ENCODE peak calls at places on chromosomes 4 and X, in ten cellular contexts. O is K562; Z is NCI-H1092; P is uterus; K is tibial artery; R is activated naive CD4-positive, alpha-beta T cell treated with anti-CD3 and anti-CD28 coated beads, Interleukin-2, amount 50 U/mL, for 16 hours; Y is mesothelial cell of epicardium; G is fibroblast of mammary gland; H is ascending aorta; S is D341Med. I is an unnamed sample.

GRCh38 chr4:16524911-16525574 is 298.8 kb upstream of the TAPT1 start:
- DNase-seq in P (peak), O (no peak), K (no peak), S (no peak), Z (no peak), R (no peak), G (peak), H (no peak), Y (no peak), I (no peak)

GRCh38 chrX:145292208-145292607 is 44.9 kb downstream of the SPANXN1 start:
- DNase-seq in P (no peak), K (no peak), H (no peak), S (no peak), G (no peak), Z (no peak), R (no peak), Y (no peak), O (no peak), I (no peak)

GRCh38 chr4:41122775-41123174 is 91.6 kb downstream of the APBB2 start:
- DNase-seq in R (no peak), O (no peak), Z (no peak), Y (no peak), G (no peak), H (no peak), P (no peak), K (no peak), S (no peak), I (no peak)

GRCh38 chr4:28565434-28565833 is 1704.8 kb downstream of the STIM2 start:
- DNase-seq in G (peak), Z (no peak), P (no peak), R (no peak), K (no peak), S (no peak), H (no peak), Y (no peak), O (no peak), I (no peak)

GRCh38 chr4:13546855-13547562 is 2.7 kb upstream of the NKX3-2 start:
- DNase-seq in P (no peak), H (no peak), G (no peak), R (no peak), Z (no peak), K (no peak), S (no peak), Y (no peak), O (no peak), I (no peak)

GRCh38 chr4:122739174-122739573 is 6.7 kb downstream of the BBS12 start:
- DNase-seq in Z (no peak), O (no peak), K (no peak), Y (no peak), S (no peak), P (no peak), H (no peak), G (peak), R (no peak), I (no peak)

GRCh38 chrX:135596495-135596894 is 76.0 kb downstream of the INTS6L start:
- DNase-seq in Z (peak), G (peak), K (peak), P (no peak), R (peak), O (peak), H (no peak), S (peak), Y (no peak), I (peak)

GRCh38 chr4:83917572-83917971 is 381.7 kb downstream of the GPAT3 start:
- DNase-seq in K (no peak), H (no peak), Y (no peak), Z (no peak), O (peak), G (peak), P (no peak), S (no peak), R (no peak), I (no peak)

GRCh38 chrX:21382715-21383114 is 8.5 kb downstream of the CNKSR2 start:
- DNase-seq in K (no peak), G (no peak), R (no peak), Z (no peak), O (no peak), P (no peak), H (no peak), S (no peak), Y (no peak), I (peak)

GRCh38 chr4:92304073-92304472 is 307 bp downstream of the GRID2 start:
- DNase-seq in H (no peak), Z (no peak), R (no peak), G (no peak), S (peak), K (no peak), P (no peak), Y (no peak), O (no peak), I (no peak)

GRCh38 chr4:110245567-110245966 is 47.2 kb upstream of the ELOVL6 start:
- DNase-seq in K (no peak), R (no peak), G (peak), S (no peak), Z (no peak), H (no peak), O (no peak), Y (no peak), P (no peak), I (no peak)

GRCh38 chr4:137664416-137664815 is 132.1 kb upstream of the PCDH18 start:
- DNase-seq in Y (no peak), P (no peak), K (no peak), Z (no peak), S (no peak), G (peak), R (no peak), H (no peak), O (no peak), I (no peak)

GRCh38 chr4:144360394-144360793 is 219.9 kb upstream of the GYPA start:
- DNase-seq in Y (no peak), R (no peak), H (no peak), Z (no peak), K (no peak), O (no peak), G (no peak), S (no peak), P (no peak), I (no peak)

GRCh38 chr4:41750624-41751324 is 2.2 kb upstream of the PHOX2B start:
- DNase-seq in Y (no peak), H (no peak), R (no peak), Z (no peak), P (no peak), K (no peak), G (no peak), O (no peak), S (no peak), I (no peak)

GRCh38 chr4:84126061-84126787 is 372.9 kb downstream of the NKX6-1 start:
- DNase-seq in H (no peak), O (no peak), R (no peak), Z (no peak), G (no peak), Y (no peak), K (no peak), P (no peak), S (no peak), I (no peak)

GRCh38 chr4:182193261-182193660 is 49.9 kb upstream of the TENM3 start:
- DNase-seq in G (no peak), Y (no peak), R (no peak), O (no peak), P (no peak), Z (no peak), K (no peak), H (no peak), S (no peak), I (no peak)

GRCh38 chr4:122584517-122584916 is 36.3 kb downstream of the IL21 start:
- DNase-seq in Z (no peak), O (no peak), K (no peak), Y (no peak), S (no peak), G (peak), R (no peak), H (no peak), P (no peak), I (no peak)

GRCh38 chrX:12910424-12910823 is 4.0 kb downstream of the TLR8 start:
- DNase-seq in P (no peak), H (no peak), R (no peak), S (no peak), G (no peak), K (no peak), O (no peak), Y (no peak), Z (no peak), I (no peak)

GRCh38 chrX:123108513-123109427 is 75.3 kb upstream of the GRIA3 start:
- DNase-seq in K (no peak), R (no peak), P (no peak), Z (no peak), S (no peak), G (peak), Y (no peak), O (no peak), H (no peak), I (no peak)

GRCh38 chrX:1725472-1725871 is 110.6 kb downstream of the ASMT start:
- DNase-seq in O (no peak), K (no peak), R (no peak), G (no peak), H (no peak), Y (no peak), S (peak), P (no peak), Z (no peak), I (no peak)

GRCh38 chr4:58849026-58849425 is 1738.8 kb upstream of the IGFBP7 start:
- DNase-seq in Z (no peak), R (no peak), G (no peak), Y (no peak), K (no peak), H (no peak), S (no peak), O (no peak), P (no peak), I (no peak)

GRCh38 chr4:2352729-2353221 is 65.7 kb downstream of the ZFYVE28 start:
- DNase-seq in O (no peak), S (peak), H (peak), Z (no peak), R (no peak), P (no peak), Y (no peak), K (peak), G (no peak), I (no peak)

GRCh38 chr4:48680848-48681568 is 99.1 kb downstream of the FRYL start:
- DNase-seq in O (peak), Z (no peak), Y (no peak), S (no peak), R (no peak), P (no peak), K (no peak), H (no peak), G (no peak), I (no peak)

GRCh38 chr4:80171251-80171650 is 26.1 kb upstream of the PRDM8 start:
- DNase-seq in H (no peak), G (peak), O (no peak), R (peak), P (no peak), K (no peak), Z (no peak), S (no peak), Y (no peak), I (no peak)

GRCh38 chr4:101205878-101206277 is 141.4 kb downstream of the PPP3CA start:
- DNase-seq in P (no peak), G (peak), R (peak), Z (no peak), O (no peak), Y (no peak), H (no peak), K (no peak), S (no peak), I (peak)

GRCh38 chr4:3872834-3873313 is 106.7 kb downstream of the ADRA2C start:
- DNase-seq in K (no peak), H (no peak), P (no peak), Z (no peak), Y (no peak), O (no peak), R (no peak), G (no peak), S (no peak), I (no peak)

GRCh38 chr4:130029442-130029841 is 933.5 kb downstream of the C4orf33 start:
- DNase-seq in S (no peak), G (no peak), O (no peak), Y (no peak), Z (no peak), K (no peak), R (no peak), P (no peak), H (no peak), I (no peak)

GRCh38 chrX:49838374-49838773 is 9.3 kb downstream of the PAGE4 start:
- DNase-seq in K (no peak), S (peak), Y (no peak), G (peak), Z (peak), H (no peak), O (peak), R (no peak), P (no peak), I (no peak)

GRCh38 chrX:20270557-20270880 is 3.8 kb upstream of the RPS6KA3 start:
- DNase-seq in O (no peak), H (no peak), P (no peak), G (peak), K (no peak), Z (no peak), S (no peak), R (no peak), Y (no peak), I (no peak)

GRCh38 chrX:132737743-132738142 is 220.7 kb downstream of the HS6ST2 start:
- DNase-seq in P (no peak), Y (no peak), R (peak), Z (no peak), G (peak), K (no peak), H (no peak), O (no peak), S (no peak), I (peak)

GRCh38 chrX:155215443-155216178 is 649 bp upstream of the VBP1 start:
- DNase-seq in K (no peak), S (no peak), P (no peak), Z (no peak), O (no peak), G (peak), R (no peak), H (no peak), Y (no peak), I (no peak)

GRCh38 chrX:47587091-47587891 is 5.1 kb downstream of the TIMP1 start:
- DNase-seq in Y (no peak), P (no peak), O (no peak), G (peak), K (no peak), R (no peak), S (no peak), Z (no peak), H (peak), I (no peak)

GRCh38 chr4:107951551-107951950 is 20.2 kb downstream of the CYP2U1 start:
- DNase-seq in G (peak), O (no peak), Y (no peak), H (no peak), P (no peak), Z (no peak), R (no peak), K (no peak), S (no peak), I (no peak)

GRCh38 chr4:84920591-84920990 is 45.9 kb downstream of the WDFY3 start:
- DNase-seq in S (no peak), Y (no peak), G (peak), Z (no peak), O (no peak), R (no peak), P (peak), K (no peak), H (no peak), I (no peak)